ENCODE peak calls at places on chromosomes 7 and 10, in seven cellular contexts. W is tibial artery; E is fibroblast of pulmonary artery; P is HFF-Myc; H is CD8-positive, alpha-beta T cell; X is bronchial epithelial cell; N is upper lobe of right lung. B is an unnamed sample.

GRCh38 chr7:143183024-143183423 is at the start of gene TAS2R39:
- DNase-seq in W (no peak), E (no peak), N (no peak), X (no peak), P (no peak), H (no peak), B (no peak)

GRCh38 chr7:55505259-55505658 is 67.0 kb downstream of the VOPP1 start:
- DNase-seq in E (no peak), W (no peak), H (no peak), X (no peak), P (no peak), N (no peak), B (no peak)

GRCh38 chr7:36615877-36616276 is 108.4 kb downstream of the AOAH start:
- DNase-seq in X (no peak), E (no peak), W (no peak), H (no peak), P (no peak), N (no peak), B (no peak)

GRCh38 chr7:156028521-156028920 is 216.3 kb upstream of the SHH start:
- DNase-seq in X (no peak), W (no peak), H (peak), P (no peak), E (no peak), N (no peak), B (no peak)

GRCh38 chr7:4430227-4430626 is 251.9 kb upstream of the FOXK1 start:
- DNase-seq in X (no peak), W (no peak), P (no peak), E (no peak), N (no peak), H (no peak), B (no peak)

GRCh38 chr7:19754521-19755116 is 18.8 kb downstream of the TMEM196 start:
- DNase-seq in X (peak), N (no peak), H (no peak), P (peak), W (no peak), E (peak), B (no peak)

GRCh38 chr7:47945261-47946015 is 2.8 kb downstream of the PKD1L1 start:
- DNase-seq in N (peak), H (peak), X (peak), W (peak), P (no peak), E (peak), B (peak)

GRCh38 chr7:18976715-18977466 is 140.5 kb downstream of the TWIST1 start:
- DNase-seq in P (no peak), N (no peak), H (no peak), W (no peak), X (no peak), E (no peak), B (no peak)

GRCh38 chr10:124625831-124626238 is 118.3 kb downstream of the FAM53B start:
- DNase-seq in N (no peak), E (no peak), P (no peak), X (no peak), W (no peak), H (no peak), B (no peak)

GRCh38 chr10:89591796-89592271 is 53.2 kb downstream of the PANK1 start:
- DNase-seq in W (peak), X (no peak), E (peak), N (no peak), H (no peak), P (no peak), B (no peak)

GRCh38 chr7:88153378-88153777 is 66.5 kb downstream of the SRI start:
- DNase-seq in X (no peak), P (no peak), W (no peak), H (no peak), E (no peak), N (no peak), B (no peak)

GRCh38 chr7:65809259-65809981 is 63.5 kb upstream of the VKORC1L1 start:
- DNase-seq in E (no peak), H (no peak), N (no peak), W (no peak), P (no peak), X (no peak), B (no peak)

GRCh38 chr7:123237-123636 is 69.1 kb upstream of the FAM20C start:
- DNase-seq in H (no peak), X (no peak), P (no peak), N (no peak), W (peak), E (no peak), B (no peak)

GRCh38 chr10:86191166-86191565 is 175.4 kb downstream of the GRID1 start:
- DNase-seq in N (peak), H (no peak), X (no peak), W (no peak), P (no peak), E (no peak), B (no peak)

GRCh38 chr7:33775790-33776189 is 129.5 kb upstream of the BMPER start:
- DNase-seq in H (no peak), P (no peak), X (no peak), E (no peak), N (no peak), W (no peak), B (no peak)